ENCODE peak calls at places on chromosomes 4 and X, in nine cellular contexts. P is choroid plexus epithelial cell, Q is mucosa of descending colon, S is uterus, L is kidney, Y is testis, O is sigmoid colon, T is cardiac fibroblast, I is fibroblast of lung. F is an unnamed sample.

GRCh38 chr4:152501846-152502536 is 33.9 kb downstream of the FBXW7 start:
- DNase-seq in P (peak), T (peak), Y (no peak), O (no peak), L (no peak), I (no peak), Q (no peak), S (no peak), F (peak)

GRCh38 chrX:40097101-40097491 is 662 bp downstream of the BCOR start:
- DNase-seq in Y (no peak), Q (peak), L (peak), T (peak), I (no peak), O (no peak), S (no peak), P (no peak), F (no peak)

GRCh38 chrX:17632942-17633341 is 104.4 kb upstream of the SCML1 start:
- DNase-seq in O (no peak), I (peak), Q (no peak), Y (no peak), T (peak), S (no peak), L (no peak), P (peak), F (peak)

GRCh38 chr4:40261246-40262078 is 64.6 kb downstream of the RHOH start:
- DNase-seq in S (no peak), I (no peak), Y (no peak), O (no peak), L (no peak), Q (no peak), P (no peak), T (no peak), F (no peak)

GRCh38 chrX:15436220-15436619 is 52.0 kb upstream of the VEGFD start:
- DNase-seq in T (peak), O (no peak), Y (no peak), L (no peak), I (peak), P (no peak), Q (no peak), S (no peak), F (peak)

GRCh38 chrX:48794993-48795501 is 6.8 kb upstream of the HDAC6 start:
- DNase-seq in I (peak), Q (no peak), Y (no peak), T (peak), S (no peak), L (peak), P (peak), O (no peak), F (peak)

GRCh38 chr4:144562019-144562740 is 83.8 kb upstream of the HHIP start:
- DNase-seq in S (no peak), Q (no peak), I (no peak), P (no peak), O (no peak), T (peak), Y (no peak), L (peak), F (peak)

GRCh38 chr4:86594559-86595425 is 677 bp downstream of the PTPN13 start:
- DNase-seq in T (peak), I (peak), Q (no peak), Y (peak), L (peak), S (peak), P (peak), O (peak), F (peak)

GRCh38 chr4:108144451-108144850 is 24.3 kb downstream of the LEF1 start:
- DNase-seq in T (no peak), S (no peak), O (no peak), I (no peak), Q (no peak), L (no peak), Y (no peak), P (no peak), F (no peak)

GRCh38 chr4:158211288-158211687 is 1.0 kb downstream of the TMEM144 start:
- DNase-seq in I (no peak), Q (peak), T (no peak), L (no peak), S (no peak), O (no peak), Y (no peak), P (peak), F (no peak)

GRCh38 chr4:2442175-2442993 is 23.6 kb downstream of the CFAP99 start:
- DNase-seq in O (no peak), P (no peak), Q (peak), T (no peak), S (no peak), Y (no peak), I (no peak), L (peak), F (no peak)

GRCh38 chrX:154132366-154132765 is 11.7 kb upstream of the OPN1LW start:
- DNase-seq in Y (no peak), S (no peak), T (no peak), I (no peak), L (no peak), P (no peak), O (no peak), Q (peak), F (no peak)

GRCh38 chr4:127604949-127605709 is 27.6 kb upstream of the INTU start:
- DNase-seq in S (no peak), Q (no peak), T (peak), I (peak), P (peak), Y (no peak), L (no peak), O (no peak), F (peak)

GRCh38 chr4:38466401-38466800 is 197.6 kb upstream of the KLF3 start:
- DNase-seq in S (no peak), Y (no peak), T (no peak), I (no peak), O (no peak), P (no peak), L (no peak), Q (no peak), F (peak)

GRCh38 chr4:38177792-38178665 is 217.8 kb downstream of the PTTG2 start:
- DNase-seq in Y (peak), L (peak), O (peak), S (peak), Q (peak), T (peak), P (no peak), I (peak), F (peak)

GRCh38 chr4:103754844-103755243 is 35.1 kb upstream of the TACR3 start:
- DNase-seq in P (no peak), T (peak), Q (no peak), S (no peak), Y (no peak), I (no peak), O (no peak), L (no peak), F (peak)

GRCh38 chr4:69823481-69824186 is 36.3 kb downstream of the SULT1E1 start:
- DNase-seq in S (no peak), Q (peak), T (peak), L (no peak), O (no peak), Y (peak), I (peak), P (peak), F (peak)

GRCh38 chr4:31620476-31620875 is 900.3 kb downstream of the PCDH7 start:
- DNase-seq in P (peak), Y (no peak), S (no peak), I (peak), T (peak), O (no peak), L (no peak), Q (no peak), F (peak)

GRCh38 chr4:140135529-140136021 is 18.4 kb downstream of the MAML3 start:
- DNase-seq in Y (peak), L (peak), P (no peak), O (peak), T (peak), S (peak), Q (peak), I (peak), F (peak)

GRCh38 chrX:71184803-71185495 is 38.1 kb upstream of the GJB1 start:
- DNase-seq in L (no peak), I (no peak), O (no peak), T (no peak), S (no peak), Q (no peak), P (no peak), Y (no peak), F (no peak)

GRCh38 chr4:98199247-98199646 is 56.0 kb upstream of the STPG2 start:
- DNase-seq in T (no peak), L (no peak), I (no peak), O (no peak), Y (peak), S (no peak), P (peak), Q (no peak), F (peak)

GRCh38 chr4:56286763-56287162 is 100.5 kb downstream of the AASDH start:
- DNase-seq in Q (no peak), S (no peak), P (no peak), O (no peak), I (no peak), Y (no peak), T (no peak), L (no peak), F (peak)

GRCh38 chrX:47361538-47362511 is 8.6 kb upstream of the ZNF157 start:
- DNase-seq in Q (peak), P (peak), L (peak), Y (peak), T (peak), O (peak), I (peak), S (peak), F (peak)
- TF ChIP-seq CTCF in Q (no peak), P (peak), L (peak), Y (no peak), T (no peak), O (no peak), I (no peak), S (no peak), F (no peak)

GRCh38 chr4:53364624-53365023 is 1.2 kb downstream of the SCFD2 start:
- DNase-seq in Q (no peak), T (no peak), I (no peak), O (no peak), P (no peak), Y (no peak), S (no peak), L (no peak), F (no peak)

GRCh38 chr4:53365486-53366300 is at the start of gene SCFD2:
- DNase-seq in Q (peak), L (peak), P (peak), S (peak), I (peak), Y (peak), T (peak), O (peak), F (peak)

GRCh38 chr4:53362093-53362492 is 3.8 kb downstream of the SCFD2 start:
- DNase-seq in T (no peak), Q (no peak), P (no peak), Y (no peak), O (no peak), L (no peak), S (no peak), I (no peak), F (no peak)

GRCh38 chr4:53365121-53365485 is 758 bp downstream of the SCFD2 start:
- DNase-seq in L (no peak), I (no peak), Y (no peak), Q (no peak), O (no peak), S (no peak), T (peak), P (peak), F (peak)

DNA sequence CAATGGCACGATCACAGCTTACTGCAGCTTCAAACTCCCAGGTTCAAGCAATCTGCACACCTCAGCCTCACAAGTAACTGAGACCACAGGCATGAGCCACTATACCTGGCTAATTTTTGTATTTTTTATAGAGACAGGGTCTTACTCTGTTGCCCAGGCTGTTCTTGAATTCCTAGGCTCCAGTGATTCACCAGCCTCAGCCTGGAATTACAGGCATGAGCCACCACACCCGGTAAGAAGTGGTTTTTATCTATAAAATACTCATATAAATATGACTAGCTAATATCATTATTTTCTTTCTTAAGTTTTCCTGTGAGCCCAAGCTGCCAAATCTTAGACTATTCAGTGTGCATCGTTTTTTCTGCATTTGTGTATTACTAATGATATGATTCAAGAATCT is 4.4 kb downstream of the SCFD2 start:
- DNase-seq in L (no peak), Q (no peak), S (no peak), O (no peak), P (peak), Y (no peak), T (peak), I (no peak), F (peak)
- H3K4me3 ChIP-seq in L (no peak), Q (no peak), S (no peak), O (no peak), P (no peak), Y (no peak), T (no peak), I (no peak), F (no peak)

GRCh38 chr4:53781614-53782467 is 190.6 kb upstream of the LNX1 start:
- DNase-seq in P (peak), Q (no peak), S (no peak), O (no peak), T (peak), L (no peak), I (peak), Y (no peak), F (peak)

GRCh38 chr4:53785996-53786395 is 194.7 kb upstream of the LNX1 start:
- DNase-seq in P (peak), T (no peak), I (no peak), L (no peak), Q (no peak), O (no peak), S (no peak), Y (no peak), F (no peak)

GRCh38 chr4:53782468-53782865 is 191.2 kb upstream of the LNX1 start:
- DNase-seq in Y (no peak), Q (no peak), O (no peak), P (peak), S (no peak), T (peak), I (peak), L (no peak), F (no peak)

GRCh38 chr4:53783208-53783859 is 192.0 kb upstream of the LNX1 start:
- DNase-seq in O (no peak), P (no peak), Q (no peak), S (no peak), T (no peak), I (no peak), Y (no peak), L (no peak), F (no peak)

DNA sequence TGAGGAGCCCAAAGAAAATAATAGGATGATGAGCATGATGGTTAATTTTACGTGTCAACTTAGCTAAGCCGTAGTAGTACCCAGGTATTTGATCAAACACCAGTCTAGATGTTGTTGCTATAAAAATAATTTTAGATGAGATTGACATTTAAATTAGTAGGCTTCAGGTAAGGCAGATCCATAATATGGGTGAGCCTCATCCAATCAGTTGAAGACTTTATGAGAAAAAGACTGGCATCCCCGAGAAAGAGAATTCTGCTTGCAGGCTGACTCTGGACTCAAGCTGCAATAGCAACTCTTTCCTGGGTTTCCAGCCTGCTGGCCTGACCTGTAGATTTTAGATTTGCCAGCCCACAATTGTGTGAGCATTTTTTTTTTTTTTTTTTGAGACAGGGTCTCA is 192.8 kb upstream of the LNX1 start:
- DNase-seq in S (no peak), Q (no peak), I (no peak), Y (no peak), P (no peak), T (no peak), O (no peak), L (no peak), F (no peak)
- TF ChIP-seq CTCF in S (no peak), Q (no peak), I (no peak), Y (no peak), P (no peak), T (no peak), O (no peak), L (no peak), F (no peak)

DNA sequence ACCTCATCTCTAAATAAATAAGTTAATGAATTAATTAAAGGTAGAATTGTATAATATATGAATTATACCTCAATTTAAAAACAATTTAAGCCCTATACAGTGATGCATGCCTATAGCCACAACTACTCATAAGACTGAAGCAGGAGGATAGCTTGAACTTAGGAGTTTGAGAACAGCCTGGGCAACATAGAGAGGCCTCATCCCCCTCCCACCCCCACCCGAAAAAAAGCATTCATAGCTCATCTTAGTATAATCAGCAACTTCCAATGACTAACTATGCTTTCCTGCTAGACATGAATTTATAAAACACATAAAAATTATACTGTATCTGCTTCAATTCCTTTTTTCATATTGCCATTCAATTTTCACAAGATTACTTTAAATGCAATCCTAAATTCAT is 1.6 kb downstream of the LRBA start:
- DNase-seq in Q (no peak), Y (no peak), T (no peak), L (no peak), O (no peak), S (no peak), I (no peak), P (no peak), F (no peak)
- H3K4me3 ChIP-seq in Q (no peak), Y (no peak), T (no peak), L (peak), O (no peak), S (no peak), I (no peak), P (no peak), F (no peak)

DNA sequence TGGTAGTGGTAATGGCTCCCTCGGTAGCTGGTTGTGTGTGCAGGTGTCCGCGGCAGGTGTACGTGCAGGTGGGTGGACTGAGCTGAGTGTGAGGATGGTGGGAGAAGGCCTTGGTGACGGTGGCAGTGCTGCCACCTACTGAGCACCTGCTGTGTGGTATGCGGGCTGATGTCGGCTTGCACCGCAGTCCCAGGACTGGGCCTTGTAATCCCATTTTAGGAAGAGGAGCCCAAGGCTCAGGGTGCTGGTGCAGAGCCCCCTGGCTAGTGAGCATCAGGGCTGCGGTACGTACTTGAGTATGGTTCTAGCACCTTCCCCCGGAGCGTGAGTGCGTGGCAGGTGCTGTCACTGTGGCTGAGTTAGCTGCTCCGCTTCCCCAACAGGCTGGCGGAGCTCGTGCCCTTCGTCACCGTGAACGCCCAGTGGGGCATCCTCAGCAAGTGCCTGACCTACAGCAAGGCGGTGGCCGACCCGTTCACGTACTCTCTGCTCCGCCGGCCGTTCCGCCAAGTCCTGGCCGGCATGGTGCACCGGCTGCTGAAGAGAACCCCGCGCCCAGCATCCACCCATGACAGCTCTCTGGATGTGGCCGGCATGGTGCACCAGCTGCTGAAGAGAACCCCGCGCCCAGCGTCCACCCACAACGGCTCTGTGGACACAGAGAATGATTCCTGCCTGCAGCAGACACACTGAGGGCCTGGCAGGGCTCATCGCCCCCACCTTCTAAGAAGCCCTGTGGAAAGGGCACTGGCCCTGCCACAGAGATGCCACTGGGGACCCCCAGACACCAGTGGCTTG is 5.7 kb upstream of the CPZ start:
- DNase-seq in Y (no peak), P (no peak), T (no peak), Q (peak), O (peak), S (no peak), I (no peak), L (peak), F (no peak)
- TF ChIP-seq CTCF in Y (no peak), P (no peak), T (no peak), Q (no peak), O (no peak), S (no peak), I (no peak), L (no peak), F (no peak)

GRCh38 chr4:52841707-52842456 is 20.2 kb upstream of the RASL11B start:
- DNase-seq in S (no peak), T (no peak), P (no peak), L (no peak), Y (no peak), I (peak), O (no peak), Q (no peak), F (peak)
- H3K4me3 ChIP-seq in S (no peak), T (no peak), P (no peak), L (no peak), Y (no peak), I (no peak), O (no peak), Q (no peak), F (no peak)

DNA sequence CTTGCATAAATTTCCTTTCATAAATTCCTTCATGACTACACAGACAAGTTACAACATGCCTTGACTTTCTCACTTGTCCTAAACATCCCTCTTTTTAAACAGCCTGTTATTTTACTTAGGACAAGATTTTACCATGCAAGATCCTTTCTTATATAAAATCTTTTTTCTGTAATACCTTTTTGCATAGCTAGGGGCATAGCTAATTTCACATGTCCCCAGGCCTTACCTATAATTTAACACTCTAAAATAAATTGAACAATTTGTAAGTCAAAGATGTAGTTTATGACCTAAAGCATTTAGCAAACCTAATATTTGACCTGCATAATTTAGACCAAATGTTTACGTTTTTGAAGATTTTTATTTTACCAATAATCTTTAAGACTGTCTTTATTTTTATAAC is 396.3 kb upstream of the FSTL5 start:
- DNase-seq in T (no peak), L (no peak), Y (no peak), S (no peak), I (no peak), O (no peak), Q (no peak), P (no peak), F (no peak)
- TF ChIP-seq CTCF in T (no peak), L (no peak), Y (no peak), S (no peak), I (no peak), O (no peak), Q (no peak), P (no peak), F (no peak)